ENCODE peak calls at places on chromosomes 4 and X, in four cellular contexts. M is neural progenitor cell; B is stimulated activated CD4-positive, alpha-beta T cell treated with anti-CD3 and anti-CD28 coated beads, TNF-alpha, amount 100 ng/mL, for 48 hours; Z is GM03348. A is an unnamed sample.

GRCh38 chr4:107740950-107741701 is 21.1 kb upstream of the PAPSS1 start:
- DNase-seq in M (no peak), B (no peak), Z (peak; percentile 34), A (no peak)

GRCh38 chrX:43909159-43909558 is 26.9 kb upstream of the MAOB start:
- DNase-seq in M (no peak), B (no peak), Z (no peak), A (no peak)

GRCh38 chrX:40778861-40779575 is 43.7 kb upstream of the MED14 start:
- DNase-seq in M (no peak), B (no peak), Z (no peak), A (no peak)

GRCh38 chr4:87406462-87406861 is 15.5 kb upstream of the HSD17B11 start:
- DNase-seq in M (no peak), B (no peak), Z (no peak), A (no peak)

GRCh38 chr4:83535945-83536648 is at the start of gene GPAT3:
- DNase-seq in M (peak; percentile 60), B (peak; percentile 40), Z (peak; percentile 82), A (no peak)

GRCh38 chr4:128558896-128559669 is 250.4 kb upstream of the JADE1 start:
- DNase-seq in M (no peak), B (no peak), Z (no peak), A (no peak)

GRCh38 chr4:38650133-38650532 is 13.9 kb upstream of the KLF3 start:
- DNase-seq in M (no peak), B (no peak), Z (no peak), A (no peak)

GRCh38 chr4:63085091-63085490 is 1324.2 kb downstream of the TECRL start:
- DNase-seq in M (no peak), B (no peak), Z (no peak), A (no peak)

GRCh38 chr4:169582706-169583105 is 29.7 kb downstream of the NEK1 start:
- DNase-seq in M (no peak), B (no peak), Z (peak; percentile 12), A (no peak)

GRCh38 chr4:146271466-146271865 is 57.1 kb downstream of the REELD1 start:
- DNase-seq in M (no peak), B (no peak), Z (no peak), A (no peak)

GRCh38 chr4:169270156-169270809 is 473 bp downstream of the SH3RF1 start:
- DNase-seq in M (peak; percentile 71), B (no peak), Z (peak; percentile 55), A (no peak)

GRCh38 chr4:8601086-8601485 is 8.5 kb downstream of the CPZ start:
- DNase-seq in M (no peak), B (no peak), Z (no peak), A (no peak)

A was measured in glomerular endothelial cell.